ENCODE peak calls at places on chromosome 7, in four cellular contexts. W, A, H and T are unnamed samples.

GRCh38 chr7:105244594-105244993 is 144.1 kb downstream of the SRPK2 start:
- DNase-seq in H (no peak), A (no peak), W (no peak), T (no peak)

GRCh38 chr7:155058861-155059355 is 11.2 kb upstream of the HTR5A start:
- DNase-seq in W (no peak), A (no peak), H (no peak), T (no peak)

GRCh38 chr7:2138146-2138765 is 94.5 kb downstream of the MAD1L1 start:
- DNase-seq in H (no peak), A (no peak), W (no peak), T (no peak)

GRCh38 chr7:158655507-158655906 is 49.1 kb downstream of the NCAPG2 start:
- DNase-seq in A (no peak), W (no peak), H (no peak), T (no peak)

GRCh38 chr7:87934699-87935372 is 785 bp downstream of the ADAM22 start:
- DNase-seq in W (peak; percentile 9), A (no peak), H (no peak), T (peak; percentile 52)

GRCh38 chr7:77727936-77728701 is 31.9 kb downstream of the RSBN1L start:
- DNase-seq in H (peak; percentile 37), W (peak; percentile 30), A (peak; percentile 15), T (no peak)

GRCh38 chr7:142584765-142585164 is 164.5 kb upstream of the PRSS1 start:
- DNase-seq in W (no peak), H (no peak), A (no peak), T (no peak)

GRCh38 chr7:9391221-9391620 is 957.8 kb downstream of the NXPH1 start:
- DNase-seq in A (no peak), W (no peak), H (no peak), T (no peak)

GRCh38 chr7:136018104-136018503 is 40.9 kb upstream of the MTPN start:
- DNase-seq in W (no peak), H (no peak), A (no peak), T (no peak)

GRCh38 chr7:80240265-80241025 is 105.8 kb downstream of the GNAI1 start:
- DNase-seq in W (no peak), A (no peak), H (no peak), T (no peak)

GRCh38 chr7:50953820-50954219 is 171.1 kb upstream of the GRB10 start:
- DNase-seq in W (no peak), H (no peak), A (peak; percentile 14), T (no peak)

GRCh38 chr7:117802660-117803059 is 70.6 kb downstream of the CTTNBP2 start:
- DNase-seq in H (no peak), W (no peak), A (no peak), T (no peak)

GRCh38 chr7:69187824-69188335 is 410.4 kb upstream of the AUTS2 start:
- DNase-seq in H (no peak), W (peak; percentile 23), A (no peak), T (no peak)

GRCh38 chr7:150978136-150978789 is at the start of gene KCNH2:
- DNase-seq in W (no peak), H (peak; percentile 99), A (no peak), T (peak; percentile 75)

GRCh38 chr7:71239517-71239916 is 107.6 kb downstream of the GALNT17 start:
- DNase-seq in W (no peak), H (no peak), A (no peak), T (no peak)

GRCh38 chr7:108592633-108593277 is 23.1 kb downstream of the DNAJB9 start:
- DNase-seq in W (peak; percentile 22), A (no peak), H (no peak), T (no peak)

GRCh38 chr7:91031757-91032156 is 232.5 kb upstream of the FZD1 start:
- DNase-seq in A (no peak), H (no peak), W (no peak), T (peak; percentile 32)

GRCh38 chr7:21944616-21945373 is 904 bp downstream of the CDCA7L start:
- DNase-seq in A (no peak), W (peak; percentile 12), H (no peak), T (peak; percentile 79)

DNA sequence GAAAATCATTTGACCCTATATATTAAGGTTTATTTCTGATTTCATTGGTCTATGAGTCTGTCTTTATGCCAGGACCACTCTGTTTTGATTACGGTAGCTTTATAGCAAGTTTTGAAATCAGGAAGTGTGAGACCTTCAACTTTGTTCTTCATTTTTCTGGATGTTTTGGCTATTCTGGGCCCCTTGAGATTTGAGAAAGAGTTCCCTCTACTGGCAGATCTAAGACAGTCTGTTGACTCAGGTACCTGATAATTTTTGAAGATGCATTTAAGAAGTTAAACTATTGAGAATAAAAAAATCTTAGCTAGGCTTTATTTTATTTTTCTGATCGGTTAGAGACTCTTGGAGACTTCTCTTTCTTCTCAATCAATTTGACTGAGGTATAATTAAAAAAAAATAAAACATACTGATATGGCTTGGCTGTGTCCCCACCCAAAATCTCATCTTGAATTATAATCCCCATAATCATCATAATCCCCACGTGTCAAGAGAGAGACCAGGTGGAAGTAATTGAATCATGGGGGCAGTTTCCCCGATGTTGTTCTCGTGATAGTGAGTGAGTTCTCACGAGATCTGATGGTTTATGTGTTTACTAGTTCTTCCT is 209.2 kb downstream of the SNX10 start:
- DNase-seq in W (peak; percentile 49), A (peak; percentile 22), H (no peak), T (no peak)
- TF ChIP-seq HMGXB4 in W (no peak), A (no peak), H (no peak), T (no peak)

DNA sequence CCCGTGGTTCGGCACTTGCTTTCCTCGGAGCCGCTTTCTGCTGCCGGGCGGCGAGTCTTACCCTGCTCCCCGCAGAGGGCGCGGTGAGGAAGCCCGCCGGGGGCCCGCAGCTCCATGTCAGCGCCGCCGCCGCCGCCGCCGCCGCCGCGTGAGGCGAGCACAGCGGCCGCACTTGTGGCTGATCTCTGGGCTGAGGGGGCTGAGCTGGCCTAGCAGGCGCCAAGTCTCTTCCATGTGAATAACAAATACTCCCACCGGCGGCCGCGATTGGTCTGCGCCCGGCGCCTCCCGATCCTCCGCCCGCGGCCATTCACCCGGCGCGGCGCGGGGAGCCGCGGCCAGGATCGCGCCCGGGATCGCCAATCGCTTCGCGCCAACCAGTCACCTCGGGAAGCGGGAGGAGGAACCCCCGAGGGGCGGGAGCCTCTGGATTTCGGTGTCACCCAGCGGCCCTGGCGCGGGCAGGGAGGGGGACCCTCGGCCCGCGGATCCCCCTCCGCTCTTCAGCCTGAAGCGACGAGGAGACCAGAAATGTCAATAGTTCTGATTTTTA is at the start of gene GRM8:
- DNase-seq in W (peak; percentile 13), H (peak; percentile 83), A (peak; percentile 9), T (peak; percentile 80)
- TF ChIP-seq NR3C1 in W (no peak), H (no peak), A (no peak), T (no peak)

GRCh38 chr7:17118412-17118811 is 180.0 kb upstream of the AHR start:
- DNase-seq in A (no peak), W (no peak), H (no peak), T (no peak)

GRCh38 chr7:17121671-17122070 is 176.8 kb upstream of the AHR start:
- DNase-seq in W (no peak), A (no peak), H (no peak), T (no peak)

GRCh38 chr7:17126413-17127374 is 171.8 kb upstream of the AHR start:
- DNase-seq in H (no peak), W (no peak), A (peak; percentile 71), T (no peak)

GRCh38 chr7:17123020-17123419 is 175.4 kb upstream of the AHR start:
- DNase-seq in W (peak; percentile 25), A (no peak), H (no peak), T (no peak)
- TF ChIP-seq HMGXB4 in W (no peak), A (no peak), H (no peak), T (no peak)

GRCh38 chr7:101597941-101598340 is 31.2 kb downstream of the MYL10 start:
- DNase-seq in A (peak; percentile 16), H (no peak), W (no peak), T (no peak)

GRCh38 chr7:101599787-101600186 is 29.3 kb downstream of the MYL10 start:
- DNase-seq in W (no peak), A (no peak), H (no peak), T (no peak)

GRCh38 chr7:101596898-101597297 is 32.2 kb downstream of the MYL10 start:
- DNase-seq in W (no peak), H (no peak), A (no peak), T (no peak)

GRCh38 chr7:101598981-101599681 is 30.0 kb downstream of the MYL10 start:
- DNase-seq in W (no peak), H (no peak), A (peak; percentile 17), T (no peak)

DNA sequence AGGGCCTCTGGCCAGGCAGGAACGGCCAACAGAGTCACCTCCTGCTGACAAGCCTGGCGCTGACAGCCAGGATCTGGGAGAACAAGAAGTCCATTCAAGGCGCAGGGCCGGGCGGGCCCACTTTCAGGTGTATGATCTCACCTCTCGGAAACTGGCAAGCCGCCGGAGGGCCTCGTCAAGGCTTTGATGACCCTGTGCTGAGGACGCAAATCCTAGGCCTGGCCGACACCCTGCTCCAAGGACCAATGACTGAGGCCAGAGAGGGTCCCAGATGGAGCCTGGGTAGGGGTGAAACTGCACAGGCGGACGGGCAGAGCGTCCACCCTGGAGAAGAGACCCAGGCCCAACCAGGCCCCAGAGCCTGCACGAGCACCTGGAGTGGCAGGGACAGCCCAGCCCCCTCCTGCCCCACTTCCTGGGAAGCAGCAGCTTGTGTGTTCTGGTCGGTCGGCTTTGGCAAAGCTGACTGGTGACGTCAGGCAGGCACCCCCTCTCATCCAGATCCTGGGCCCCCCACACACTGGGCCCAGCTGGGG is 30.6 kb downstream of the MYL10 start:
- DNase-seq in W (no peak), H (no peak), A (peak; percentile 89), T (no peak)
- TF ChIP-seq NR3C1 in W (no peak), H (no peak), A (no peak), T (no peak)

GRCh38 chr7:24192053-24192452 is 91.9 kb upstream of the NPY start:
- DNase-seq in W (no peak), H (no peak), A (no peak), T (no peak)
- TF ChIP-seq HMGXB4 in W (no peak), H (no peak), A (no peak), T (no peak)

DNA sequence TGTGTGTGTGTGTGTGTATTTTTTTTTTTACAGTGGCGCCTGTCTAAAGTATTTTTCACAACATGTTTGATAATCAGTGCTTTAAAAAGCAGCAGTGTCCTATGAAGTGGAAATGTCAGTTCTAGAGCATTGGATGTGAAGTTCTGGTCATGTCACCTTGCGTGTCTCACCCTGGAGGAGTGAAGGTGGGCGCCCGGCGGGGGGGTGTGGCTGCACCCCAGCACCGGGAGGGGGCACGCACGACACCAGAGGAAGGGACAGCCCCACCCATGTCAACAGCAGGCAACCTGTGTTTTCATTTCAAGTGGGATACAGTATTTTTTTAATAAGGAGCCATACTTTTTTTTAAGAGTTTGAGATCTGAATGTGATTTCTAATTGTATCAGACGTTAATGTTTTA is 4.5 kb upstream of the AP5Z1 start:
- DNase-seq in W (no peak), H (no peak), A (no peak), T (no peak)
- TF ChIP-seq NR3C1 in W (no peak), H (no peak), A (no peak), T (no peak)

DNA sequence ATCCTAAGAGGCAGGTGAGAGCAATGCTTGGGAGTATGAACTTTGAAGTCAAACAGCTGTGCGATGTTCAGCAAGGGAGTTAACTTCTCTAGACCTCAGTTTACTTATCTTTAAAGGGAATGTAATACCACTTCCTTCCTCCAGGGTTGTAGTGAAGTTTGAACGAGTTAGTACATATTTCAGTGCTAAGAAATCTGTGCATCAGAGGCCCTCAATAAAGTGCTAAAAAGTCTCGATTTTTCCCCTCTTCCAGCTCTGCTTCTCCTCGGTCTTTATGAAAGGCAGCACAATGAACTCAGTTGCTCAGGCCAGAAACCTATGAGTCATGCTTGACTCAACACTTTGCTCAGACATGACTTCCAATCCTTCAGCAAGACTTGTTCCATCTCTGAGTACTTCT is 418.9 kb downstream of the MDFIC start:
- DNase-seq in H (no peak), A (no peak), W (peak; percentile 56), T (no peak)
- TF ChIP-seq HMGXB4 in H (no peak), A (no peak), W (no peak), T (no peak)

GRCh38 chr7:457814-458510 is 61.7 kb downstream of the PDGFA start:
- DNase-seq in H (no peak), A (no peak), W (no peak), T (peak; percentile 3)
- TF ChIP-seq NR3C1 in H (no peak), A (no peak), W (no peak), T (no peak)